ENCODE peak calls at places on chromosomes 2 and 18, in eight cellular contexts. One of them, this sample, is unnamed.

GRCh38 chr2:171482877-171483276 is 39.4 kb upstream of the CYBRD1 start:
- DNase-seq in astrocyte of the spinal cord: no peak
- DNase-seq in iPS-NIHi11: peak; percentile 12
- DNase-seq in HS-5: no peak
- DNase-seq in occipital lobe: no peak
- DNase-seq in CD8-positive, alpha-beta memory T cell: no peak
- DNase-seq in fibroblast of pulmonary artery: no peak
- DNase-seq in stimulated activated CD8-positive, alpha-beta memory T cell treated with anti-CD3 and anti-CD28 coated beads, Interleukin-15, amount 100 ng/mL, for 24 hours: no peak
- DNase-seq in this sample: no peak

GRCh38 chr2:99545066-99545465 is 55.2 kb upstream of the REV1 start:
- DNase-seq in CD8-positive, alpha-beta memory T cell: no peak
- DNase-seq in occipital lobe: no peak
- DNase-seq in fibroblast of pulmonary artery: no peak
- DNase-seq in HS-5: peak; percentile 50
- DNase-seq in iPS-NIHi11: no peak
- DNase-seq in astrocyte of the spinal cord: peak; percentile 27
- DNase-seq in stimulated activated CD8-positive, alpha-beta memory T cell treated with anti-CD3 and anti-CD28 coated beads, Interleukin-15, amount 100 ng/mL, for 24 hours: no peak
- DNase-seq in this sample: no peak

GRCh38 chr18:9429662-9429993 is 45.7 kb upstream of the RALBP1 start:
- DNase-seq in HS-5: peak; percentile 0
- DNase-seq in occipital lobe: no peak
- DNase-seq in stimulated activated CD8-positive, alpha-beta memory T cell treated with anti-CD3 and anti-CD28 coated beads, Interleukin-15, amount 100 ng/mL, for 24 hours: no peak
- DNase-seq in CD8-positive, alpha-beta memory T cell: no peak
- DNase-seq in iPS-NIHi11: no peak
- DNase-seq in fibroblast of pulmonary artery: peak; percentile 49
- DNase-seq in astrocyte of the spinal cord: no peak
- DNase-seq in this sample: no peak

GRCh38 chr2:127623388-127624320 is 22.3 kb upstream of the GPR17 start:
- DNase-seq in stimulated activated CD8-positive, alpha-beta memory T cell treated with anti-CD3 and anti-CD28 coated beads, Interleukin-15, amount 100 ng/mL, for 24 hours: no peak
- DNase-seq in CD8-positive, alpha-beta memory T cell: no peak
- DNase-seq in fibroblast of pulmonary artery: peak; percentile 7
- DNase-seq in HS-5: no peak
- DNase-seq in astrocyte of the spinal cord: peak; percentile 33
- DNase-seq in occipital lobe: no peak
- DNase-seq in iPS-NIHi11: no peak
- DNase-seq in this sample: no peak

GRCh38 chr2:169162613-169163012 is 93.2 kb downstream of the DHRS9 start:
- DNase-seq in iPS-NIHi11: no peak
- DNase-seq in HS-5: no peak
- DNase-seq in stimulated activated CD8-positive, alpha-beta memory T cell treated with anti-CD3 and anti-CD28 coated beads, Interleukin-15, amount 100 ng/mL, for 24 hours: no peak
- DNase-seq in CD8-positive, alpha-beta memory T cell: no peak
- DNase-seq in occipital lobe: no peak
- DNase-seq in astrocyte of the spinal cord: no peak
- DNase-seq in fibroblast of pulmonary artery: no peak
- DNase-seq in this sample: peak; percentile 26

GRCh38 chr18:74196220-74197119 is 48.1 kb downstream of the TIMM21 start:
- DNase-seq in fibroblast of pulmonary artery: peak; percentile 81
- DNase-seq in iPS-NIHi11: peak; percentile 90
- DNase-seq in HS-5: peak; percentile 29
- DNase-seq in CD8-positive, alpha-beta memory T cell: peak; percentile 74
- DNase-seq in astrocyte of the spinal cord: peak; percentile 74
- DNase-seq in occipital lobe: no peak
- DNase-seq in stimulated activated CD8-positive, alpha-beta memory T cell treated with anti-CD3 and anti-CD28 coated beads, Interleukin-15, amount 100 ng/mL, for 24 hours: no peak
- DNase-seq in this sample: peak; percentile 72

GRCh38 chr18:62860062-62860461 is 144.7 kb downstream of the PHLPP1 start:
- DNase-seq in HS-5: no peak
- DNase-seq in iPS-NIHi11: no peak
- DNase-seq in astrocyte of the spinal cord: no peak
- DNase-seq in CD8-positive, alpha-beta memory T cell: no peak
- DNase-seq in fibroblast of pulmonary artery: no peak
- DNase-seq in occipital lobe: no peak
- DNase-seq in stimulated activated CD8-positive, alpha-beta memory T cell treated with anti-CD3 and anti-CD28 coated beads, Interleukin-15, amount 100 ng/mL, for 24 hours: no peak
- DNase-seq in this sample: no peak

GRCh38 chr2:48292429-48292828 is 237.5 kb upstream of the STON1 start:
- DNase-seq in occipital lobe: no peak
- DNase-seq in HS-5: no peak
- DNase-seq in iPS-NIHi11: no peak
- DNase-seq in fibroblast of pulmonary artery: no peak
- DNase-seq in stimulated activated CD8-positive, alpha-beta memory T cell treated with anti-CD3 and anti-CD28 coated beads, Interleukin-15, amount 100 ng/mL, for 24 hours: no peak
- DNase-seq in astrocyte of the spinal cord: no peak
- DNase-seq in CD8-positive, alpha-beta memory T cell: no peak
- DNase-seq in this sample: no peak

GRCh38 chr2:47041065-47041464 is 114.0 kb downstream of the STPG4 start:
- DNase-seq in stimulated activated CD8-positive, alpha-beta memory T cell treated with anti-CD3 and anti-CD28 coated beads, Interleukin-15, amount 100 ng/mL, for 24 hours: no peak
- DNase-seq in occipital lobe: no peak
- DNase-seq in astrocyte of the spinal cord: no peak
- DNase-seq in CD8-positive, alpha-beta memory T cell: no peak
- DNase-seq in iPS-NIHi11: no peak
- DNase-seq in HS-5: no peak
- DNase-seq in fibroblast of pulmonary artery: no peak
- DNase-seq in this sample: no peak

GRCh38 chr2:144240656-144241339 is 279.1 kb downstream of the ZEB2 start:
- DNase-seq in fibroblast of pulmonary artery: no peak
- DNase-seq in astrocyte of the spinal cord: no peak
- DNase-seq in HS-5: no peak
- DNase-seq in iPS-NIHi11: peak; percentile 24
- DNase-seq in occipital lobe: no peak
- DNase-seq in CD8-positive, alpha-beta memory T cell: no peak
- DNase-seq in stimulated activated CD8-positive, alpha-beta memory T cell treated with anti-CD3 and anti-CD28 coated beads, Interleukin-15, amount 100 ng/mL, for 24 hours: no peak
- DNase-seq in this sample: no peak

GRCh38 chr18:43422483-43422882 is 145.2 kb upstream of the SYT4 start:
- DNase-seq in HS-5: no peak
- DNase-seq in iPS-NIHi11: peak; percentile 11
- DNase-seq in astrocyte of the spinal cord: peak; percentile 5
- DNase-seq in fibroblast of pulmonary artery: no peak
- DNase-seq in CD8-positive, alpha-beta memory T cell: no peak
- DNase-seq in stimulated activated CD8-positive, alpha-beta memory T cell treated with anti-CD3 and anti-CD28 coated beads, Interleukin-15, amount 100 ng/mL, for 24 hours: no peak
- DNase-seq in occipital lobe: no peak
- DNase-seq in this sample: peak; percentile 49

GRCh38 chr2:62870966-62871365 is 165.5 kb downstream of the EHBP1 start:
- DNase-seq in HS-5: no peak
- DNase-seq in stimulated activated CD8-positive, alpha-beta memory T cell treated with anti-CD3 and anti-CD28 coated beads, Interleukin-15, amount 100 ng/mL, for 24 hours: no peak
- DNase-seq in astrocyte of the spinal cord: no peak
- DNase-seq in iPS-NIHi11: no peak
- DNase-seq in fibroblast of pulmonary artery: no peak
- DNase-seq in CD8-positive, alpha-beta memory T cell: no peak
- DNase-seq in occipital lobe: no peak
- DNase-seq in this sample: no peak

GRCh38 chr2:200336980-200337615 is 30.6 kb downstream of the SPATS2L start:
- DNase-seq in CD8-positive, alpha-beta memory T cell: no peak
- DNase-seq in HS-5: no peak
- DNase-seq in occipital lobe: no peak
- DNase-seq in fibroblast of pulmonary artery: peak; percentile 34
- DNase-seq in stimulated activated CD8-positive, alpha-beta memory T cell treated with anti-CD3 and anti-CD28 coated beads, Interleukin-15, amount 100 ng/mL, for 24 hours: no peak
- DNase-seq in iPS-NIHi11: no peak
- DNase-seq in astrocyte of the spinal cord: peak; percentile 65
- DNase-seq in this sample: no peak

GRCh38 chr2:47617028-47617427 is 165.9 kb upstream of the MSH6 start:
- DNase-seq in astrocyte of the spinal cord: no peak
- DNase-seq in HS-5: no peak
- DNase-seq in fibroblast of pulmonary artery: no peak
- DNase-seq in iPS-NIHi11: no peak
- DNase-seq in stimulated activated CD8-positive, alpha-beta memory T cell treated with anti-CD3 and anti-CD28 coated beads, Interleukin-15, amount 100 ng/mL, for 24 hours: no peak
- DNase-seq in occipital lobe: no peak
- DNase-seq in CD8-positive, alpha-beta memory T cell: no peak
- DNase-seq in this sample: no peak

GRCh38 chr2:19839438-19839837 is 62.3 kb downstream of the TTC32 start:
- DNase-seq in iPS-NIHi11: no peak
- DNase-seq in CD8-positive, alpha-beta memory T cell: no peak
- DNase-seq in HS-5: no peak
- DNase-seq in occipital lobe: no peak
- DNase-seq in stimulated activated CD8-positive, alpha-beta memory T cell treated with anti-CD3 and anti-CD28 coated beads, Interleukin-15, amount 100 ng/mL, for 24 hours: no peak
- DNase-seq in fibroblast of pulmonary artery: no peak
- DNase-seq in astrocyte of the spinal cord: no peak
- DNase-seq in this sample: no peak

GRCh38 chr2:8551622-8552074 is 130.2 kb upstream of the ID2 start:
- DNase-seq in iPS-NIHi11: no peak
- DNase-seq in occipital lobe: no peak
- DNase-seq in stimulated activated CD8-positive, alpha-beta memory T cell treated with anti-CD3 and anti-CD28 coated beads, Interleukin-15, amount 100 ng/mL, for 24 hours: no peak
- DNase-seq in CD8-positive, alpha-beta memory T cell: no peak
- DNase-seq in HS-5: no peak
- DNase-seq in fibroblast of pulmonary artery: no peak
- DNase-seq in astrocyte of the spinal cord: no peak
- DNase-seq in this sample: no peak

GRCh38 chr2:53445376-53446072 is 322.1 kb upstream of the CHAC2 start:
- DNase-seq in occipital lobe: no peak
- DNase-seq in astrocyte of the spinal cord: peak; percentile 48
- DNase-seq in stimulated activated CD8-positive, alpha-beta memory T cell treated with anti-CD3 and anti-CD28 coated beads, Interleukin-15, amount 100 ng/mL, for 24 hours: no peak
- DNase-seq in fibroblast of pulmonary artery: peak; percentile 23
- DNase-seq in iPS-NIHi11: no peak
- DNase-seq in CD8-positive, alpha-beta memory T cell: no peak
- DNase-seq in HS-5: no peak
- DNase-seq in this sample: no peak

GRCh38 chr2:216687646-216688045 is 7.7 kb downstream of the IGFBP5 start:
- DNase-seq in iPS-NIHi11: peak; percentile 65
- DNase-seq in HS-5: no peak
- DNase-seq in fibroblast of pulmonary artery: no peak
- DNase-seq in astrocyte of the spinal cord: no peak
- DNase-seq in occipital lobe: no peak
- DNase-seq in stimulated activated CD8-positive, alpha-beta memory T cell treated with anti-CD3 and anti-CD28 coated beads, Interleukin-15, amount 100 ng/mL, for 24 hours: no peak
- DNase-seq in CD8-positive, alpha-beta memory T cell: no peak
- DNase-seq in this sample: peak; percentile 63

GRCh38 chr18:76378526-76379215 is 116.4 kb downstream of the ZNF516 start:
- DNase-seq in CD8-positive, alpha-beta memory T cell: no peak
- DNase-seq in astrocyte of the spinal cord: no peak
- DNase-seq in iPS-NIHi11: no peak
- DNase-seq in fibroblast of pulmonary artery: no peak
- DNase-seq in occipital lobe: no peak
- DNase-seq in HS-5: no peak
- DNase-seq in stimulated activated CD8-positive, alpha-beta memory T cell treated with anti-CD3 and anti-CD28 coated beads, Interleukin-15, amount 100 ng/mL, for 24 hours: no peak
- DNase-seq in this sample: no peak

GRCh38 chr2:15471606-15472005 is 89.5 kb downstream of the NBAS start:
- DNase-seq in astrocyte of the spinal cord: no peak
- DNase-seq in occipital lobe: no peak
- DNase-seq in HS-5: no peak
- DNase-seq in stimulated activated CD8-positive, alpha-beta memory T cell treated with anti-CD3 and anti-CD28 coated beads, Interleukin-15, amount 100 ng/mL, for 24 hours: no peak
- DNase-seq in CD8-positive, alpha-beta memory T cell: no peak
- DNase-seq in iPS-NIHi11: no peak
- DNase-seq in fibroblast of pulmonary artery: no peak
- DNase-seq in this sample: peak; percentile 52

GRCh38 chr2:30235859-30236535 is 4.7 kb downstream of the LBH start:
- DNase-seq in CD8-positive, alpha-beta memory T cell: no peak
- DNase-seq in fibroblast of pulmonary artery: no peak
- DNase-seq in stimulated activated CD8-positive, alpha-beta memory T cell treated with anti-CD3 and anti-CD28 coated beads, Interleukin-15, amount 100 ng/mL, for 24 hours: no peak
- DNase-seq in occipital lobe: no peak
- DNase-seq in iPS-NIHi11: no peak
- DNase-seq in HS-5: no peak
- DNase-seq in astrocyte of the spinal cord: no peak
- DNase-seq in this sample: no peak

GRCh38 chr2:157053876-157054275 is 203.6 kb upstream of the GALNT5 start:
- DNase-seq in CD8-positive, alpha-beta memory T cell: no peak
- DNase-seq in stimulated activated CD8-positive, alpha-beta memory T cell treated with anti-CD3 and anti-CD28 coated beads, Interleukin-15, amount 100 ng/mL, for 24 hours: no peak
- DNase-seq in astrocyte of the spinal cord: no peak
- DNase-seq in occipital lobe: no peak
- DNase-seq in HS-5: no peak
- DNase-seq in iPS-NIHi11: no peak
- DNase-seq in fibroblast of pulmonary artery: peak; percentile 17
- DNase-seq in this sample: peak; percentile 51

GRCh38 chr2:36965751-36966369 is 476 bp downstream of the STRN start:
- DNase-seq in HS-5: no peak
- DNase-seq in CD8-positive, alpha-beta memory T cell: peak; percentile 14
- DNase-seq in astrocyte of the spinal cord: peak; percentile 14
- DNase-seq in occipital lobe: no peak
- DNase-seq in fibroblast of pulmonary artery: peak; percentile 17
- DNase-seq in stimulated activated CD8-positive, alpha-beta memory T cell treated with anti-CD3 and anti-CD28 coated beads, Interleukin-15, amount 100 ng/mL, for 24 hours: no peak
- DNase-seq in iPS-NIHi11: peak; percentile 91
- DNase-seq in this sample: peak; percentile 78

GRCh38 chr2:195657634-195658540 is 861 bp downstream of the SLC39A10 start:
- DNase-seq in fibroblast of pulmonary artery: peak; percentile 91
- DNase-seq in occipital lobe: peak; percentile 55
- DNase-seq in HS-5: peak; percentile 32
- DNase-seq in CD8-positive, alpha-beta memory T cell: peak; percentile 80
- DNase-seq in stimulated activated CD8-positive, alpha-beta memory T cell treated with anti-CD3 and anti-CD28 coated beads, Interleukin-15, amount 100 ng/mL, for 24 hours: peak; percentile 41
- DNase-seq in iPS-NIHi11: peak; percentile 41
- DNase-seq in astrocyte of the spinal cord: peak; percentile 90
- DNase-seq in this sample: peak; percentile 87

GRCh38 chr18:44654555-44654954 is 26.1 kb upstream of the SETBP1 start:
- DNase-seq in astrocyte of the spinal cord: peak; percentile 79
- DNase-seq in occipital lobe: no peak
- DNase-seq in stimulated activated CD8-positive, alpha-beta memory T cell treated with anti-CD3 and anti-CD28 coated beads, Interleukin-15, amount 100 ng/mL, for 24 hours: no peak
- DNase-seq in CD8-positive, alpha-beta memory T cell: no peak
- DNase-seq in iPS-NIHi11: peak; percentile 36
- DNase-seq in fibroblast of pulmonary artery: peak; percentile 73
- DNase-seq in HS-5: peak; percentile 57
- DNase-seq in this sample: no peak

GRCh38 chr2:237137626-237138323 is 52.1 kb downstream of the COPS8 start:
- DNase-seq in iPS-NIHi11: no peak
- DNase-seq in stimulated activated CD8-positive, alpha-beta memory T cell treated with anti-CD3 and anti-CD28 coated beads, Interleukin-15, amount 100 ng/mL, for 24 hours: no peak
- DNase-seq in occipital lobe: no peak
- DNase-seq in CD8-positive, alpha-beta memory T cell: no peak
- DNase-seq in fibroblast of pulmonary artery: no peak
- DNase-seq in HS-5: no peak
- DNase-seq in astrocyte of the spinal cord: no peak
- DNase-seq in this sample: no peak

GRCh38 chr2:8267103-8267502 is 414.8 kb upstream of the ID2 start:
- DNase-seq in fibroblast of pulmonary artery: no peak
- DNase-seq in HS-5: no peak
- DNase-seq in stimulated activated CD8-positive, alpha-beta memory T cell treated with anti-CD3 and anti-CD28 coated beads, Interleukin-15, amount 100 ng/mL, for 24 hours: no peak
- DNase-seq in CD8-positive, alpha-beta memory T cell: no peak
- DNase-seq in occipital lobe: no peak
- DNase-seq in iPS-NIHi11: no peak
- DNase-seq in astrocyte of the spinal cord: no peak
- DNase-seq in this sample: no peak

GRCh38 chr2:8862230-8862629 is 24.8 kb upstream of the KIDINS220 start:
- DNase-seq in stimulated activated CD8-positive, alpha-beta memory T cell treated with anti-CD3 and anti-CD28 coated beads, Interleukin-15, amount 100 ng/mL, for 24 hours: no peak
- DNase-seq in HS-5: no peak
- DNase-seq in CD8-positive, alpha-beta memory T cell: no peak
- DNase-seq in iPS-NIHi11: no peak
- DNase-seq in fibroblast of pulmonary artery: no peak
- DNase-seq in astrocyte of the spinal cord: no peak
- DNase-seq in occipital lobe: no peak
- DNase-seq in this sample: no peak